ENCODE peak calls at places on chromosomes 7 and 10, in six cellular contexts. W, N, P, V, O and R are unnamed samples.

GRCh38 chr10:46542567-46543323 is 13.7 kb downstream of the GPRIN2 start:
- DNase-seq in W (no peak), N (no peak), P (no peak), V (no peak), O (peak), R (peak)

GRCh38 chr10:12531305-12531738 is 182.0 kb downstream of the CAMK1D start:
- DNase-seq in W (peak), N (peak), P (no peak), V (no peak), O (peak), R (peak)

GRCh38 chr7:33262476-33262875 is 133.1 kb downstream of the BBS9 start:
- DNase-seq in W (no peak), N (no peak), P (no peak), V (no peak), O (no peak), R (no peak)

GRCh38 chr10:1535337-1535957 is 201.9 kb downstream of the ADARB2 start:
- DNase-seq in W (no peak), N (no peak), P (no peak), V (no peak), O (peak), R (no peak)

GRCh38 chr10:114876602-114877300 is 55.2 kb downstream of the FHIP2A start:
- DNase-seq in W (peak), N (peak), P (peak), V (peak), O (peak), R (peak)

GRCh38 chr7:119196183-119196582 is 971.7 kb downstream of the ANKRD7 start:
- DNase-seq in W (no peak), N (no peak), P (no peak), V (no peak), O (no peak), R (no peak)

GRCh38 chr10:70535451-70535850 is 56.9 kb downstream of the PALD1 start:
- DNase-seq in W (no peak), N (no peak), P (no peak), V (no peak), O (no peak), R (no peak)

GRCh38 chr10:100008142-100008522 is 1.6 kb downstream of the DNMBP start:
- DNase-seq in W (no peak), N (peak), P (no peak), V (no peak), O (no peak), R (peak)

GRCh38 chr7:47211467-47212121 is 370.3 kb downstream of the TNS3 start:
- DNase-seq in W (no peak), N (no peak), P (no peak), V (no peak), O (no peak), R (no peak)

GRCh38 chr7:43278088-43278644 is 165.7 kb downstream of the HECW1 start:
- DNase-seq in W (no peak), N (no peak), P (no peak), V (no peak), O (no peak), R (no peak)

GRCh38 chr10:32155075-32155516 is 98.9 kb upstream of the KIF5B start:
- DNase-seq in W (no peak), N (peak), P (no peak), V (no peak), O (no peak), R (no peak)

GRCh38 chr7:28774529-28775057 is 183.5 kb downstream of the TRIL start:
- DNase-seq in W (no peak), N (no peak), P (no peak), V (no peak), O (no peak), R (no peak)

GRCh38 chr10:122149607-122150505 is 121.2 kb upstream of the BTBD16 start:
- DNase-seq in W (no peak), N (no peak), P (no peak), V (no peak), O (peak), R (no peak)

GRCh38 chr10:17923728-17924127 is 28.0 kb upstream of the SLC39A12 start:
- DNase-seq in W (no peak), N (peak), P (no peak), V (no peak), O (no peak), R (no peak)

GRCh38 chr7:129664029-129665012 is 52.8 kb downstream of the NRF1 start:
- DNase-seq in W (no peak), N (peak), P (peak), V (no peak), O (no peak), R (no peak)

GRCh38 chr7:36084485-36085091 is 68.5 kb upstream of the EEPD1 start:
- DNase-seq in W (no peak), N (peak), P (no peak), V (no peak), O (peak), R (peak)

GRCh38 chr10:98446121-98446655 is 547 bp downstream of the HPS1 start:
- DNase-seq in W (peak), N (peak), P (no peak), V (peak), O (no peak), R (peak)

GRCh38 chr7:12895296-12895695 is 207.9 kb downstream of the ARL4A start:
- DNase-seq in W (no peak), N (no peak), P (no peak), V (no peak), O (no peak), R (no peak)

GRCh38 chr10:77890097-77890496 is 36.5 kb downstream of the DLG5 start:
- DNase-seq in W (no peak), N (no peak), P (no peak), V (no peak), O (no peak), R (no peak)

GRCh38 chr7:109751241-109751640 is 1181.6 kb downstream of the DNAJB9 start:
- DNase-seq in W (no peak), N (no peak), P (no peak), V (no peak), O (no peak), R (no peak)

GRCh38 chr7:74061840-74062539 is 21.6 kb upstream of the LIMK1 start:
- DNase-seq in W (peak), N (peak), P (peak), V (peak), O (peak), R (peak)

GRCh38 chr7:2938514-2939192 is 94.5 kb upstream of the GNA12 start:
- DNase-seq in W (no peak), N (no peak), P (no peak), V (no peak), O (no peak), R (no peak)

GRCh38 chr10:75910032-75910431 is 478.6 kb downstream of the LRMDA start:
- DNase-seq in W (peak), N (peak), P (no peak), V (no peak), O (no peak), R (no peak)

GRCh38 chr10:117670116-117670515 is 127.6 kb downstream of the EMX2 start:
- DNase-seq in W (no peak), N (no peak), P (no peak), V (no peak), O (no peak), R (no peak)

GRCh38 chr7:88226886-88227516 is 7.2 kb upstream of the SRI start:
- DNase-seq in W (no peak), N (peak), P (no peak), V (no peak), O (no peak), R (no peak)

GRCh38 chr7:28078036-28078901 is 102.3 kb downstream of the JAZF1 start:
- DNase-seq in W (peak), N (peak), P (peak), V (peak), O (no peak), R (peak)

GRCh38 chr7:2233876-2234275 is 1.1 kb upstream of the MAD1L1 start:
- DNase-seq in W (no peak), N (no peak), P (no peak), V (no peak), O (no peak), R (no peak)

GRCh38 chr7:1062296-1063294 is 18.2 kb downstream of the GPR146 start:
- DNase-seq in W (no peak), N (no peak), P (peak), V (peak), O (no peak), R (no peak)

GRCh38 chr7:133491846-133492652 is 239.2 kb downstream of the EXOC4 start:
- DNase-seq in W (no peak), N (peak), P (no peak), V (no peak), O (no peak), R (no peak)

GRCh38 chr7:42107484-42107883 is 129.5 kb downstream of the GLI3 start:
- DNase-seq in W (no peak), N (peak), P (no peak), V (no peak), O (no peak), R (no peak)

GRCh38 chr7:80128918-80129317 is 5.7 kb upstream of the GNAI1 start:
- DNase-seq in W (no peak), N (no peak), P (no peak), V (no peak), O (no peak), R (no peak)

DNA sequence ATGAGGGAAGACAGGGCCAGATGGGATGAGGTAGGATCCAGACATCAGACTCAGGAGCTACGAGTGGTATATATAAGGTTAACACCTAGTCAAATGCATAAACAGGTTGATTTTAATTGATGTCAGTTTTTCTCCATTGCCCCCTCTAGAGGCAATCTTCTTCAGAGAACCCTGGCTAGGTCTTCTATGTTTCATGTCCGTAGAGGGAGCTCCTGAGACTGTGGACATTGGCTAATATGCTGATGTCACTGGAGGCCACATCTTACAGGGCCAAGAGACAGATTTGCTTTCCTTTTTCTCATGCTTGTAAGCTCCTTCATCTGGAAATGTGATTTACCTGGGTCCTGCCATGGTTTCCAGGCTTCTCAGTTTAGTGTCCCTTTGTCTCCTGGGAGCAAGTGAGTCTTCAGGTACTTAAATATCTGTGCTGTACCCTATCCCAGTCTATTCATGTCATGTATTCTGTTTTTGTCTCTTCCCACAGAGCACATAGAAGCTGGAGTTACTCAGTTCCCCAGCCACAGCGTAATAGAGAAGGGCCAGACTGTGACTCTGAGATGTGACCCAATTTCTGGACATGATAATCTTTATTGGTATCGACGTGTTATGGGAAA is 161.6 kb upstream of the PRSS1 start:
- DNase-seq in W (no peak), N (peak), P (peak), V (no peak), O (no peak), R (peak)
- TF ChIP-seq CTCF in W (no peak), N (peak), P (peak), V (peak), O (peak), R (no peak)

GRCh38 chr10:25015927-25016348 is at the start of gene ENKUR:
- DNase-seq in W (peak), N (peak), P (peak), V (peak), O (peak), R (peak)

GRCh38 chr10:25016349-25017246 is at the start of gene THNSL1:
- DNase-seq in W (peak), N (peak), P (peak), V (peak), O (peak), R (peak)

GRCh38 chr10:25018703-25019102 is 2.3 kb downstream of the THNSL1 start:
- DNase-seq in W (no peak), N (no peak), P (no peak), V (no peak), O (no peak), R (no peak)

GRCh38 chr10:25017661-25018060 is 1.2 kb downstream of the THNSL1 start:
- DNase-seq in W (no peak), N (no peak), P (peak), V (no peak), O (no peak), R (no peak)

DNA sequence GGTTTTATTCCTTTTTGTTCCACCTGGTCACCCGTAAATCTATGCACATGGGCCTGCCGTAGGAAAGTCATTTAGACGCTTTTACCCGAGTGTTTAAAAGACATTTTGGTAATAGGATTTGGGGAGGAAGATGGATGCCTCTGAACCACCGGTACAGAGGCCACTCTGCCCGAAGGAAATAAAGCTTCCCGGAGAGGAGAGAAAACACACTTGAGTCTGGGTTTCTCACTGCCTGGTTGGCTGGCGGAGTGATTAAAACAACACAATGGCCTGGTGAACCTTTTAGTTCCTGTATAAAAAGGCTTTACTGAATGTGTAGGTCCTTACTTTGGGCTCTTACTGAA is 807 bp downstream of the THNSL1 start:
- DNase-seq in W (peak), N (peak), P (no peak), V (no peak), O (no peak), R (peak)
- H3K27ac ChIP-seq in W (peak), N (peak), P (peak), V (peak), O (peak), R (peak)

GRCh38 chr10:22723783-22724182 is 9.4 kb upstream of the PIP4K2A start:
- DNase-seq in W (no peak), N (no peak), P (no peak), V (no peak), O (no peak), R (no peak)
- TF ChIP-seq CTCF in W (no peak), N (no peak), P (no peak), V (no peak), O (no peak), R (no peak)

DNA sequence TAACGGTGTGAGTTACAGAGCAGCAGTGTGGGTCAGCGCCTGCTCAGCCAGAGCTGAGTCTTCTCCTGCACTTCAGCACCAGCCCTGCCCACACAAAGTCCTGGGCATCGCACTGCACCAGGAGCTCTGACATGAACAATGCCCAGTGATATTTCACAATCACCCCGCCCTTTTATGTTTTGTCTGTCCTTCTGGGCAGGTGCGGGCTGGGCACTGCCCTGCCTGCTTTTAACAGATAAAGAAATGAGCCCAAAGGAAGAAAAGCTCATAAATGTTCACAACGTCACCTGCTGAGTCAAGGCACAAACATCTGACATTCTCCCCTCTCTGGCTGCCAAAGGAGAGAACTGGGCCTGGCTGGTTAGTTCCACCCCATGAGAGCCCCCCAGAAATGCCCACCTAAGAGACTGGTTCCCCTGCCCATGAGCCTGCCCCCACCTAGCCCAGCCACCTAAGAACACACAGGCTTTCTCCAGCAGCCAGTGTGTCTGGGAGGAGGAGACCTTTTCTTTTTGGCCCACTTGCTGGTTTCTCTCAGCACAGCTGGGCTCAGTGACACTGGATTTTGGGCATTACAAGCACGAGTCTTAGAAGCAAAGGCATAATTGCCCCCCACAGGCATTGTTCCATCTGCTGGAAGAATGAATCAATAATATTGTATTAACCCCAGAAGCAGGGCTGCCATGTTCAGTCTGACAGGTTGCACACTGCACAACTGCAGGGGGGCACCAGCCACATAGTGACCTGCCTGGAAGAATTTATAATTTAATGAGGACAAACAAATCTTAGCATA is 22.3 kb downstream of the CALML3 start:
- DNase-seq in W (no peak), N (no peak), P (no peak), V (no peak), O (no peak), R (no peak)
- H3K27ac ChIP-seq in W (peak), N (no peak), P (no peak), V (peak), O (peak), R (no peak)

GRCh38 chr10:128817636-128818035 is 649.4 kb upstream of the MGMT start:
- DNase-seq in W (no peak), N (no peak), P (no peak), V (no peak), O (no peak), R (no peak)
- TF ChIP-seq CTCF in W (no peak), N (no peak), P (no peak), V (no peak), O (no peak), R (no peak)

GRCh38 chr7:26457702-26458327 is 166.2 kb downstream of the SNX10 start:
- DNase-seq in W (no peak), N (no peak), P (no peak), V (no peak), O (no peak), R (no peak)

GRCh38 chr7:26458751-26459150 is 167.1 kb downstream of the SNX10 start:
- DNase-seq in W (no peak), N (no peak), P (no peak), V (no peak), O (no peak), R (no peak)

GRCh38 chr7:26460326-26460725 is 168.7 kb downstream of the SNX10 start:
- DNase-seq in W (no peak), N (no peak), P (no peak), V (no peak), O (no peak), R (no peak)

GRCh38 chr7:26461508-26461907 is 169.8 kb downstream of the SNX10 start:
- DNase-seq in W (no peak), N (no peak), P (no peak), V (no peak), O (no peak), R (no peak)

GRCh38 chr7:26459794-26460193 is 168.1 kb downstream of the SNX10 start:
- DNase-seq in W (no peak), N (no peak), P (no peak), V (no peak), O (no peak), R (no peak)
- H3K27ac ChIP-seq in W (no peak), N (no peak), P (no peak), V (no peak), O (no peak), R (no peak)

GRCh38 chr10:14543048-14543903 is 212.6 kb upstream of the FRMD4A start:
- DNase-seq in W (peak), N (peak), P (no peak), V (peak), O (no peak), R (peak)
- TF ChIP-seq CTCF in W (peak), N (no peak), P (peak), V (peak), O (peak), R (peak)

GRCh38 chr10:103445366-103445765 is 6.8 kb downstream of the CALHM2 start:
- DNase-seq in W (no peak), N (no peak), P (no peak), V (no peak), O (no peak), R (no peak)
- H3K27ac ChIP-seq in W (peak), N (no peak), P (no peak), V (peak), O (peak), R (peak)

DNA sequence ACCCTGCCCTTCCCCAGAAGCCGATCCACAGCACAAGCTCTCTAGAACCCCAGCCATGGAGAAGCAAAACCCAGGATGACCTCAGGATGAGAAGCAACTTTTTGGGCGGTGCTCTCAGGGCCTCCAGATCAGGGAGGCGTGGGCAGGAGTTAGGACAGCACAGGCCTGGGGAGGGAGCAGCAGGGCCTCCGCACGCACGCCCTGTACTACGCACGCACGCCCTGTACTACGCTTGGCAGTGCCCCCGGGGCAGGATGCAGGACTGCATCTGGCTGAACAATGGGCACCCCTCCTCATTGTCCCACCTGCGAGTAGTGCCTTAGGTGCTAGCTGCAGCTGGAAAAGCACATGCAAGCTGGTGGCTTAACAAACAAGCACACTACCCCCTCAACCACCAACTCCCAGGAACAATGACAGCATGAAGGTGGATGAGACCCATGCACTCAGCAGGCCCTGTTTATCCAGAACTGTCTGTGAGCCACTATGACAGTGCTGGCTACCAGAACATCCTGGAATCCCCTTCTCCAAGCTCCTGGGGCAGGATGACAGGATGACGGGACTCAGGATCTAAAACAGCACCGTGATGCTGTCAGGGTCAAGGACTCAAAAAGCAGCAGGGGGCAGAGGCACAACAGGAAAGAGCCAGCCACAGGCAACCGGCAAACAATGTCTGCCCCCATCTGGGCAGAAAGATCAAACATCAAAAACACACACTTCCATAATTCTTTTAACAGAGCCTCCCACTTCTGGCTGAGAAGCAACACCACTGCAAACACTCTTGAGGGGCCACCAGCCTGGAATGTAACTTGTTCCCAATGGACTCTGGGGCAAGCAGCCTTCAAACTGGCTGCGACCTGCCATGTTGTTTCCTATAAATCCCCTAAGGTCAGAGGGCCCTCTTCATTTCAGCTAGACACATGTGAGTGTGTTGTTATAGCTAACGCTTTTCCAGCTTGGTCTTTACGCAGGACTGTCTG is 11.7 kb downstream of the PODXL start:
- DNase-seq in W (no peak), N (peak), P (peak), V (no peak), O (no peak), R (no peak)
- TF ChIP-seq CTCF in W (no peak), N (peak), P (peak), V (no peak), O (no peak), R (no peak)